ENCODE peak calls at places on chromosomes 13 and 19, in five cellular contexts. F, R, D, Y and J are unnamed samples.

GRCh38 chr13:95367309-95367843 is 66.1 kb upstream of the ABCC4 start:
- DNase-seq in F (no peak), R (no peak), D (no peak), Y (no peak), J (no peak)

GRCh38 chr19:55373993-55374757 is 2.5 kb upstream of the TMEM190 start:
- DNase-seq in F (no peak), R (no peak), D (no peak), Y (no peak), J (peak; percentile 67)

GRCh38 chr13:114035583-114036501 is 62.0 kb upstream of the C13orf46 start:
- DNase-seq in F (no peak), R (no peak), D (no peak), Y (no peak), J (peak; percentile 55)

GRCh38 chr13:74246398-74246975 is 112.3 kb upstream of the KLF12 start:
- DNase-seq in F (no peak), R (no peak), D (no peak), Y (no peak), J (no peak)

GRCh38 chr19:41327499-41328156 is 17.7 kb downstream of the CCDC97 start:
- DNase-seq in F (peak; percentile 64), R (peak; percentile 40), D (no peak), Y (no peak), J (no peak)

GRCh38 chr19:8087876-8088275 is 35.3 kb downstream of the CCL25 start:
- DNase-seq in F (no peak), R (no peak), D (no peak), Y (no peak), J (no peak)

GRCh38 chr19:18427752-18428131 is 8.5 kb downstream of the SSBP4 start:
- DNase-seq in F (no peak), R (no peak), D (no peak), Y (no peak), J (peak; percentile 34)

GRCh38 chr13:26710166-26710565 is 50.4 kb downstream of the GPR12 start:
- DNase-seq in F (no peak), R (no peak), D (no peak), Y (no peak), J (no peak)

GRCh38 chr19:20279516-20279915 is 112.5 kb downstream of the ZNF486 start:
- DNase-seq in F (no peak), R (no peak), D (no peak), Y (no peak), J (no peak)

GRCh38 chr13:97020689-97021240 is 26.5 kb upstream of the OXGR1 start:
- DNase-seq in F (no peak), R (no peak), D (no peak), Y (no peak), J (no peak)

GRCh38 chr13:50611117-50611781 is 232.2 kb downstream of the DLEU7 start:
- DNase-seq in F (no peak), R (no peak), D (no peak), Y (no peak), J (no peak)

GRCh38 chr13:90281709-90282108 is 1065.8 kb upstream of the MIR17HG start:
- DNase-seq in F (no peak), R (no peak), D (no peak), Y (no peak), J (no peak)

DNA sequence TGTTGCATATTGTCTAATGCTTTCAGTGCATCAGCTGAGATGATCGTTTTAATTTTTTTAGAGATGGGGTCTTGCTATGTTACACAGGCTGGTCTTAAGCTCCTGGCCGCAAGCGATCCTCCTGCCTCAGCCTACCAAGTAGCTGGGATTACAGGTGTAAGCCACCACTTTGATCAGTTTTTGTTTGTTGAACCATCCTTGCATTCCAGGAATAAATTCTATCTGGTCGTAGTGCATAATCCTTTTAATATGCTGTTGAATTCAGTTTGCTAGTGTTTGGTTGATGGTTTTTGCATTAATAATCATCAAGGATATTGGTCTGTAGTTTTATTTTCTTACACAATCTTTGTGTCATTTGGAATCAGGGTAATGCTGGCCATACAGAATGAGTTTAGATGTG is 4.4 kb downstream of the ZNF211 start:
- DNase-seq in F (no peak), R (no peak), D (no peak), Y (no peak), J (no peak)
- TF ChIP-seq CTCF in F (no peak), R (no peak), D (no peak), Y (no peak), J (no peak)

DNA sequence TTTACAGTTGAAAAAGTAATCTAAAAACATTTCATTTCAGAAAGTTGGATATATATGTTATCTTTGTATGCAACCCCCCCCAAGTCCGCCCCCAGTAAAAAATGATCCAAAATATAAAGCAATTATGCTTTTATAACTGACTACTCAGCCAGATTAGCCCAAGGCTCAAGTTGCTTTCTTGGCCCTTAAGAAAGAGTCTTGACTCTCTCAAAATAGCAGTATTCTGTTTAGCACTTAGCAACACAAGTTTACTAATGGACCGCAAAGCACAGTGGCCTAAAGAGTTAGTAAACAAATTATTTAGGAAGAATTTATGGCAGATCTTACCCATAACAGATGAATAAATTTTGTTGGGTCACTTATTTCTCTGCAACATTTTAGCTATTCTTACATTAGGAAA is 86.9 kb downstream of the ELF1 start:
- DNase-seq in F (no peak), R (no peak), D (no peak), Y (no peak), J (no peak)
- TF ChIP-seq CTCF in F (no peak), R (no peak), D (no peak), Y (no peak), J (no peak)

GRCh38 chr13:112443191-112444000 is 67.2 kb downstream of the SPACA7 start:
- DNase-seq in F (no peak), R (peak; percentile 79), D (no peak), Y (peak; percentile 54), J (peak; percentile 66)
- TF ChIP-seq CTCF in F (no peak), R (peak; percentile 15), D (no peak), Y (no peak), J (no peak)

GRCh38 chr19:2261438-2262172 is 5.4 kb upstream of the JSRP1 start:
- DNase-seq in F (no peak), R (peak; percentile 74), D (no peak), Y (no peak), J (peak; percentile 56)
- TF ChIP-seq CTCF in F (peak; percentile 59), R (peak; percentile 75), D (peak; percentile 55), Y (no peak), J (peak; percentile 41)

DNA sequence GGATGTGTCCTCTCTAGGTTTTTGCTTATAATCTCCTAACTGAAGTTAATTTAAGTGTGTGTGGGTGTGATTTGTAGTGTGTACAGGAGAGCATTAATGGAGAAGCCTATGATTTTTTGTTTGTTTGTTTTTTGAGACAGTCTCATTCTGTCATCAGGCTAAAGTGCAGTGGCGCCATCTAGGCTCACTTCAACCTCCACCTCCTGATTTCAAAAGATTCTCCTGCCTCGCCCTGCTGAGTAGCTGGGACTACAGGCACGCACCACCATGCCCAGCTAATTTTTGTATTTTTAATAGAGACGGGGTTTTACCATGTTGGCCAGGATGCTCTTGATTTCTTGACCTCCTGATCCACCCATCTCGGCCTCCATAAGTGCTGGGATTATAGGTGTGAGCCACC is 20.6 kb downstream of the ZNF701 start:
- DNase-seq in F (no peak), R (peak; percentile 52), D (no peak), Y (no peak), J (no peak)
- TF ChIP-seq CTCF in F (no peak), R (no peak), D (peak; percentile 25), Y (no peak), J (no peak)

GRCh38 chr19:16822648-16823047 is 6.5 kb upstream of the SIN3B start:
- DNase-seq in F (no peak), R (no peak), D (no peak), Y (no peak), J (no peak)
- TF ChIP-seq CTCF in F (no peak), R (no peak), D (no peak), Y (no peak), J (no peak)

DNA sequence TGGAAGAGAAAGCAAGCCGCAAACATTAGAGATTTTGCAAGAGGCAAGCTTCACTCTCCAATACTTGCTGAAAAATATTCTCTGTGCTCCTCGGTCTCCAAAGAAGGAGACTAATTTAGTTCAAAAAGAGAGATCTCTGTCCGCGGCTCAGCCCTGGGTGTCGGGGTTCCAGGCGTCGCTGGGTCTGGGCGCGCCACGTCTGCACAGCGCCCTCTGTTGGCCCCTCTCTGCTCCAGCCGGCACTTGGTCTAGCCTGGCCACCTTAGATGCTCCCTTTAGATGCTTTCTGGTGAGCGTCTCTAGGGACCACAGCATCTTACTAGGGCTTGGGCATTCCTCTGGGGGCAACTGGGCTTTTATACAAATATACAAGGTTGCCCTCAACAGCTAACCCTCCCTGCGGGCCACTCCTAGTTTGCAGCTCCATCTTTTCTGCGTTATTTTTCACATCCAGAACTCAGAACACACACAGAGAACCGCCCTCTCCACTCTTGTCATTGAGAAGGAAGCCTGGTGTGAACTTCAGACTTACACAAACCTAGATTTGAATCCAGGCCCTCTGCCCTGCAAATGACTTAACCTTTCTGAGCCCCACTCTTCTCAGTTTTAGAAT is 78.3 kb downstream of the CYSLTR2 start:
- DNase-seq in F (peak; percentile 47), R (peak; percentile 73), D (peak; percentile 23), Y (no peak), J (peak; percentile 59)
- TF ChIP-seq CTCF in F (peak; percentile 76), R (peak; percentile 90), D (peak; percentile 77), Y (no peak), J (peak; percentile 63)

DNA sequence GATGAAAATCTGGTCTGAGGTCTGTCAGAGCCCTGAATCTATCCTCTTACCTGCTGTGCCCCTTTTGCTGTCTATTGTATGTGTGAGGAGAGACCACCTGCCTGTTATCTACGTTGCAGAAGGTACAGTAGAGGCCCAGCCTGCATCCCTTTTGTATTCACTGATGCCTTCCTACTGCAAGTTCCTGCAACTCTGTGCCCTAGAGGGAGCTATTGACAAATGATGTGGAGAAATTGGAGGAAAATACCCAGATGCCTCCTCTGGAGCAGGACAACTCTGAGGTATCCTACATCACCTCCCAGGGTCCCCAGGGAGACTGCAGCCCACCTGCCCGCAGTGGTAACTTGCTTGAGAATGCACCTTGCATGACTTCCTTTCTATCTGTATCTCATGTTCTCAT is 33.7 kb downstream of the SIAH3 start:
- DNase-seq in F (no peak), R (no peak), D (no peak), Y (peak; percentile 8), J (no peak)
- TF ChIP-seq CTCF in F (no peak), R (no peak), D (no peak), Y (no peak), J (no peak)

GRCh38 chr19:10372698-10373097 is 7.7 kb downstream of the TYK2 start:
- DNase-seq in F (no peak), R (no peak), D (no peak), Y (no peak), J (no peak)
- TF ChIP-seq CTCF in F (no peak), R (no peak), D (no peak), Y (no peak), J (no peak)

DNA sequence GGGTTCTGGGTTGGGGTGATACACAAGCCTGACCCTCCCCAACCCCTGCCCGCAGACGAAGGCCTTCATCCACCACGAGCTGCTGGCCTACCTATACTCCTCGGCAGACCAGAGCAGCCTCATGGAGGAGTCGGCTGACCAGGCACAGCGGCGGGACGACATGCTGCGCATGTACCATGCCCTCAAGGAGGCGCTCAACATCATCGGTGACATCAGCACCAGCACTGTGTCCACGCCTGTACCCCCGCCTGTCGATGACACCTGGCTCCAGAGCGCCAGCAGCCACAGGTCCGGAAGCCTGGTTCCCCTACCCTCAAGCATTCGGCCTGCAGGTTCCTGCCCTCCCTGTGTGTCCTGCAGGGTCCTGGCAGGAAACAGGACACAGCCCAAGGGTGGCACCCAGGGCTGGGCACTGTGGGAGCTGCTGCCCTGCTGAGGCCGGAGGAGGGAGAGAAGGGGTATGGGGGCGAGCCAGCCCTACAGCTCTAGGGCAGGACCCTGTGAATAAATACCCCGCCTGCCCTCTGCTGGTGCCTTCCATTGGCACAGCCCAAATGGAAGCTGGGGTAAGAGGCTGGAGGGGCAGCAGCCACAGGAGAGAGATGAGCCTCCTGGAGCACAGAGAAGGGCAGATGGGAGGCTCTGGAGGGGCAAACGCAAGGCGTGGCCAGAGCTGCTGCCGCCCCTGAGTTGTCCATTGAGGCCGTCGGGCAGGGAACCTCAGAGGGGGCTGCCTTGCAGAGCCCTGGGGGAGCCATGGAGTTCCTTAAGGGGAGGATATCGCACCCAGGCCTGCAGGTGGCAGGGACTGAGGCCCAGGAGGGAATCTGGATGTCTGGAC is 6.8 kb downstream of the TMED1 start:
- DNase-seq in F (no peak), R (peak; percentile 56), D (no peak), Y (no peak), J (no peak)
- TF ChIP-seq CTCF in F (no peak), R (no peak), D (no peak), Y (no peak), J (no peak)